ENCODE peak calls at places on chromosome 16, in six cellular contexts. R is stomach, D is A549, G is tibial nerve, B is sigmoid colon, P is ovary. C is an unnamed sample.

GRCh38 chr16:57941016-57941656 is 29.8 kb downstream of the CNGB1 start:
- DNase-seq in R (peak; percentile 94), B (no peak), D (no peak), G (no peak), P (no peak), C (peak; percentile 41)

GRCh38 chr16:82627811-82628339 is 1.1 kb downstream of the CDH13 start:
- DNase-seq in R (peak; percentile 50), D (no peak), P (no peak), B (peak; percentile 57), G (no peak), C (peak; percentile 26)

GRCh38 chr16:61150351-61150750 is 885.9 kb downstream of the CDH8 start:
- DNase-seq in G (no peak), P (no peak), R (no peak), D (no peak), B (no peak), C (no peak)

GRCh38 chr16:57480127-57480753 is 6.1 kb downstream of the DOK4 start:
- DNase-seq in P (peak; percentile 74), R (peak; percentile 92), D (peak; percentile 80), B (peak; percentile 83), G (no peak), C (peak; percentile 90)

GRCh38 chr16:4360538-4361021 is 9.5 kb upstream of the PAM16 start:
- DNase-seq in D (no peak), G (no peak), B (no peak), R (no peak), P (no peak), C (no peak)

GRCh38 chr16:80167657-80168056 is 373.1 kb upstream of the DYNLRB2 start:
- DNase-seq in P (no peak), R (no peak), G (no peak), B (no peak), D (no peak), C (no peak)

GRCh38 chr16:56789360-56789759 is 59.4 kb downstream of the NUP93 start:
- DNase-seq in P (peak; percentile 48), B (no peak), G (no peak), R (peak; percentile 73), D (peak; percentile 41), C (peak; percentile 31)

GRCh38 chr16:886802-887731 is 83.7 kb downstream of the LMF1 start:
- DNase-seq in D (no peak), B (peak; percentile 58), G (no peak), R (no peak), P (no peak), C (no peak)

GRCh38 chr16:68309798-68310197 is 948 bp downstream of the SLC7A6OS start:
- DNase-seq in B (peak; percentile 9), D (no peak), R (no peak), P (no peak), G (no peak), C (no peak)

GRCh38 chr16:14307623-14308356 is 236.7 kb downstream of the MRTFB start:
- DNase-seq in G (no peak), R (no peak), D (no peak), P (no peak), B (no peak), C (no peak)

GRCh38 chr16:351804-352520 is 561 bp downstream of the AXIN1 start:
- DNase-seq in G (no peak), D (no peak), B (no peak), P (peak; percentile 72), R (no peak), C (peak; percentile 46)

GRCh38 chr16:87705780-87706277 is 60.0 kb downstream of the KLHDC4 start:
- DNase-seq in B (no peak), D (no peak), R (peak; percentile 37), G (no peak), P (no peak), C (no peak)

GRCh38 chr16:83675136-83675535 is 132.6 kb upstream of the HSBP1 start:
- DNase-seq in R (no peak), D (no peak), G (no peak), P (no peak), B (no peak), C (no peak)

GRCh38 chr16:53775106-53775820 is 71.3 kb downstream of the FTO start:
- DNase-seq in G (no peak), R (no peak), P (no peak), D (no peak), B (no peak), C (no peak)

GRCh38 chr16:64738321-64738960 is 383.4 kb downstream of the CDH11 start:
- DNase-seq in G (no peak), P (no peak), B (no peak), D (no peak), R (no peak), C (no peak)

GRCh38 chr16:66440271-66440802 is 13.2 kb downstream of the BEAN1 start:
- DNase-seq in G (no peak), B (no peak), P (no peak), R (no peak), D (no peak), C (no peak)

GRCh38 chr16:55370762-55371482 is 46.9 kb downstream of the IRX6 start:
- DNase-seq in R (peak; percentile 33), G (peak; percentile 51), B (peak; percentile 73), P (peak; percentile 76), D (peak; percentile 9), C (peak; percentile 15)

GRCh38 chr16:75011634-75012307 is 12.9 kb downstream of the ZNRF1 start:
- DNase-seq in R (no peak), D (no peak), P (no peak), B (no peak), G (peak; percentile 40), C (no peak)

GRCh38 chr16:1093284-1094123 is 2.5 kb downstream of the C1QTNF8 start:
- DNase-seq in G (no peak), R (no peak), P (no peak), B (no peak), D (no peak), C (no peak)

GRCh38 chr16:814974-815373 is 14.4 kb upstream of the GNG13 start:
- DNase-seq in D (no peak), P (no peak), B (no peak), G (no peak), R (no peak), C (no peak)

GRCh38 chr16:56606688-56607618 is 1.4 kb upstream of the MT2A start:
- DNase-seq in B (peak; percentile 95), P (peak; percentile 81), G (peak; percentile 82), D (peak; percentile 83), R (peak; percentile 62), C (peak; percentile 67)

DNA sequence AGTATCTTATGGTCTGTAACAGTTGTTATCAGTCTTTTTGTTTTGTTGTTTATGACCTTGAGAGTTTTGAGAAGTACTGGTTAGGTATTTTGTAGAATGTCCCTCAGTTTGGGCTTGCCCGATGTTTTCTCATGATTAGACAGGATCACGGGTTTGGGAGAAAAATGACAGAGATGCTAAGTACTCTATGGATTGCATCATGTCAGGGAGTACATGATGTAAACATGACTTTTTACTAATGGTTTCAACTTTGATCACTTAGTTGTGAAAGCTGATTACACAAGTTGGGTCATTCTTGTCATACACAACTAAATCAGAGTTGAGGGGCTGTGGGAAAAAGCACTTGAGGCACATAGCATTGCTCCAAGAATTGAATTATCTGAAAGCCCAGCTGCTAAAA is 94.7 kb upstream of the SIAH1 start:
- DNase-seq in D (no peak), G (no peak), R (no peak), B (no peak), P (no peak), C (no peak)
- TF ChIP-seq EP300 in D (no peak), G (no peak), R (no peak), B (no peak), P (no peak), C (no peak)

DNA sequence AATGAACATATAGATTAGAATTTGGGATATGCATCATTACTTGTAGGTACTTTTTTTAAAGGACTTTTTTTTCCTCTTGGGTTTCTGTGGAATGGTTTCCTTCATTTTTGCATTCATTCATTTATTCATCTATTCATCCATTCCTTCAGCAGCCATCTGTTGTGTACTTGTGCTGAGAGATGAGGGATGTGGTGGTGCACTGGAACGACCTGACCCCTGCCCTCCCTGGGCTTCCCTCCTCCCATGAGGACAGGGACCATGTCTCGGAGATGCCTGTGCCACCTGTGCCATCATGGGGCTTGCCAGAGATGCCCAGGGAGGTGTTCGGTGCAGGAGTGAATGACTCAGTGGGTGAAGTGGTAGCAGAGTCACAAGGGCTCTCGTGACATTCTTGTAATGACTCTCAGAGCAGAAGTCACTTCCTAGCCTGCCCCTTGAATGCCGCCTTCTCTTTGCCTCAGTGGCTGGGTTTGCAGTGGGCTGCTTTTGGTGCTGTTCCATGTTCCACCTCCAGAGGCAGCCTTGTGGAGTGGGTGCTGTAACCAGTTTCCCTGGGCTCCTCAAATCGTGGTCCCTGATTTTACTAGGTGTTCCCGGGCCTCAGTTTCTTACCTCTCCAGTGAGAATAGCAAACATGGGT is 43.9 kb downstream of the CLEC16A start:
- DNase-seq in D (peak; percentile 28), B (no peak), P (no peak), G (no peak), R (no peak), C (no peak)
- TF ChIP-seq CTCF in D (no peak), B (no peak), P (no peak), G (no peak), R (no peak), C (peak; percentile 19)

DNA sequence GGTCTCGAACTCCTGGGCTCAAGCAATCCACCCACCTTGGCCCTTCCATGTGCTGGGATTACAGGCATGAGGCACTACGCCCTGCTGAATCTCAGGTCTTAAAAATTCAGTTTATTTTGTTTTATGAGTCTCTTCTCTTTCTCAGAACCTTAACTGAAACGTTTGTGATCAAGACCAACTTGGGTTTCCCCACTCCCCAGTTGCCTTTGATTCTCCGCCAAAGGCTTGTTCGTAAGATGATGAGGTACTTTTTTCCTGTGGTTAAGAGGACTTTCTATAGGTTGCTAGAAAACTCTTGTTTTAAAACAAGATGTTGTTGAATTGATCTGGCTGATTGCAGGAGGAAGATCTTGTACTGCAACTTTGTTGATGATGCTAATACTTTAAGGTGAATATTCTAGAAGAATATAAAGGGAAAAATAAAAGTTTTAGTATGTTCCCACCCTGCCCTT is 11.7 kb downstream of the ABCC1 start:
- DNase-seq in R (no peak), D (no peak), P (no peak), G (no peak), B (no peak), C (no peak)
- TF ChIP-seq EP300 in R (no peak), D (no peak), P (no peak), G (no peak), B (no peak), C (no peak)

GRCh38 chr16:25194285-25194878 is 22.4 kb upstream of the AQP8 start:
- DNase-seq in B (no peak), R (no peak), G (no peak), P (no peak), D (no peak), C (no peak)

GRCh38 chr16:25199457-25199856 is 17.3 kb upstream of the AQP8 start:
- DNase-seq in R (no peak), D (no peak), G (no peak), P (no peak), B (no peak), C (no peak)

GRCh38 chr16:25192096-25192495 is 24.7 kb upstream of the AQP8 start:
- DNase-seq in G (no peak), P (no peak), D (no peak), B (no peak), R (no peak), C (no peak)

DNA sequence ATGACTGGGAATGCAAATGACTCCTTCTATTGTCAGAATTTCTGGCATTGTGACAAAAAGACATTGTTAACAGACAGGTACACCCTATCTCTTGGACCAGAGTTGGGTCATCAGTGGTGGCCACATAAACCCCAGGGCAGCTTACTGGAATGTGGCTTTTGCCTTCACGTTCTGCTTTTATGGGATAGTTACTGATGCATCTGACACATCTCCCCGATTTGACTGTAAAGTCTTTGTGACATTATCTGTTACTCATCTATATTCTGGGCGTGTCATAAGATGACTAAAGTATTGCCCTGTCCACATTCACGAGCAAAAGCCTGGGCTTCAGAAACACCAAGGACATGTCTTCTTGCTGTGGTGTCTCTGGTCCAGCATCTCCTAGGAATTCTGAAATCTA is 18.7 kb upstream of the AQP8 start:
- DNase-seq in R (no peak), G (no peak), D (peak; percentile 25), B (no peak), P (no peak), C (no peak)
- TF ChIP-seq CTCF in R (no peak), G (no peak), D (no peak), B (no peak), P (no peak), C (no peak)

C was measured in transverse colon.